ENCODE peak calls at places on chromosomes 6 and 20, in seven cellular contexts. K, Z, B, W, F, H and M are unnamed samples.

GRCh38 chr6:45880139-45880538 is 135.5 kb downstream of the CLIC5 start:
- DNase-seq in K (no peak), Z (no peak), B (no peak), W (peak), F (no peak), H (no peak), M (peak)

GRCh38 chr6:6569768-6570167 is 18.8 kb upstream of the LY86 start:
- DNase-seq in K (no peak), Z (no peak), B (no peak), W (no peak), F (no peak), H (no peak), M (no peak)

GRCh38 chr6:168099201-168100010 is 20.4 kb upstream of the FRMD1 start:
- DNase-seq in K (no peak), Z (no peak), B (no peak), W (no peak), F (peak), H (no peak), M (no peak)

GRCh38 chr20:43404880-43405279 is 52.8 kb upstream of the SRSF6 start:
- DNase-seq in K (no peak), Z (peak), B (peak), W (peak), F (no peak), H (no peak), M (peak)

GRCh38 chr20:34717230-34718095 is 13.3 kb downstream of the TP53INP2 start:
- DNase-seq in K (no peak), Z (no peak), B (no peak), W (peak), F (no peak), H (no peak), M (no peak)

GRCh38 chr6:138442663-138443062 is 38.6 kb downstream of the HEBP2 start:
- DNase-seq in K (no peak), Z (no peak), B (no peak), W (no peak), F (no peak), H (no peak), M (no peak)

GRCh38 chr20:11451793-11452291 is 465.9 kb upstream of the BTBD3 start:
- DNase-seq in K (no peak), Z (peak), B (no peak), W (no peak), F (no peak), H (no peak), M (no peak)

GRCh38 chr6:54980511-54981275 is 134.1 kb downstream of the FAM83B start:
- DNase-seq in K (no peak), Z (no peak), B (no peak), W (no peak), F (no peak), H (no peak), M (no peak)

GRCh38 chr6:166910601-166911000 is 45.7 kb downstream of the RNASET2 start:
- DNase-seq in K (no peak), Z (no peak), B (no peak), W (no peak), F (no peak), H (no peak), M (no peak)

GRCh38 chr6:121531658-121532167 is 96.3 kb downstream of the GJA1 start:
- DNase-seq in K (no peak), Z (no peak), B (no peak), W (no peak), F (no peak), H (no peak), M (no peak)

GRCh38 chr6:114334237-114334636 is 8.6 kb downstream of the HS3ST5 start:
- DNase-seq in K (no peak), Z (no peak), B (no peak), W (no peak), F (no peak), H (no peak), M (no peak)

GRCh38 chr20:9021699-9022098 is 47.2 kb upstream of the PLCB4 start:
- DNase-seq in K (peak), Z (no peak), B (no peak), W (no peak), F (no peak), H (no peak), M (no peak)

GRCh38 chr6:149924933-149925252 is 2.0 kb upstream of the RAET1G start:
- DNase-seq in K (no peak), Z (no peak), B (no peak), W (no peak), F (no peak), H (no peak), M (no peak)

GRCh38 chr20:41996951-41997350 is 378.8 kb upstream of the CHD6 start:
- DNase-seq in K (no peak), Z (no peak), B (no peak), W (no peak), F (no peak), H (no peak), M (no peak)

GRCh38 chr20:49768204-49769124 is 44.2 kb upstream of the SLC9A8 start:
- DNase-seq in K (peak), Z (no peak), B (no peak), W (peak), F (no peak), H (peak), M (peak)

GRCh38 chr20:2729251-2729713 is 36.7 kb downstream of the EBF4 start:
- DNase-seq in K (no peak), Z (no peak), B (peak), W (no peak), F (peak), H (no peak), M (no peak)

GRCh38 chr6:118146584-118146983 is 239.5 kb downstream of the SLC35F1 start:
- DNase-seq in K (no peak), Z (no peak), B (no peak), W (no peak), F (no peak), H (no peak), M (peak)

GRCh38 chr20:52031574-52032303 is 159.8 kb downstream of the ZFP64 start:
- DNase-seq in K (no peak), Z (no peak), B (no peak), W (peak), F (no peak), H (no peak), M (no peak)

GRCh38 chr6:93420163-93420806 is 926 bp upstream of the EPHA7 start:
- DNase-seq in K (no peak), Z (no peak), B (no peak), W (no peak), F (no peak), H (no peak), M (no peak)

GRCh38 chr20:48772183-48772976 is 55.4 kb downstream of the PREX1 start:
- DNase-seq in K (no peak), Z (no peak), B (no peak), W (no peak), F (no peak), H (no peak), M (no peak)

GRCh38 chr6:157216570-157216969 is 106.7 kb downstream of the TMEM242 start:
- DNase-seq in K (no peak), Z (no peak), B (no peak), W (no peak), F (no peak), H (no peak), M (no peak)

GRCh38 chr6:102764317-102764716 is 1370.8 kb downstream of the GRIK2 start:
- DNase-seq in K (no peak), Z (no peak), B (no peak), W (no peak), F (no peak), H (no peak), M (no peak)

GRCh38 chr6:161066511-161066910 is 74.9 kb downstream of the MAP3K4 start:
- DNase-seq in K (no peak), Z (no peak), B (no peak), W (no peak), F (no peak), H (no peak), M (no peak)

GRCh38 chr6:1726341-1726763 is 116.6 kb downstream of the FOXC1 start:
- DNase-seq in K (no peak), Z (no peak), B (no peak), W (no peak), F (no peak), H (no peak), M (no peak)

GRCh38 chr6:30591008-30591407 is 19.8 kb downstream of the ABCF1 start:
- DNase-seq in K (no peak), Z (no peak), B (no peak), W (no peak), F (no peak), H (no peak), M (peak)

GRCh38 chr6:111862727-111863126 is 10.5 kb downstream of the FYN start:
- DNase-seq in K (no peak), Z (no peak), B (no peak), W (no peak), F (no peak), H (no peak), M (no peak)

GRCh38 chr6:111861321-111861938 is 11.8 kb downstream of the FYN start:
- DNase-seq in K (no peak), Z (no peak), B (no peak), W (no peak), F (no peak), H (no peak), M (no peak)

GRCh38 chr6:111865049-111865585 is 8.1 kb downstream of the FYN start:
- DNase-seq in K (no peak), Z (no peak), B (no peak), W (no peak), F (no peak), H (no peak), M (no peak)

GRCh38 chr6:111864138-111865048 is 8.9 kb downstream of the FYN start:
- DNase-seq in K (no peak), Z (no peak), B (no peak), W (no peak), F (no peak), H (no peak), M (no peak)

DNA sequence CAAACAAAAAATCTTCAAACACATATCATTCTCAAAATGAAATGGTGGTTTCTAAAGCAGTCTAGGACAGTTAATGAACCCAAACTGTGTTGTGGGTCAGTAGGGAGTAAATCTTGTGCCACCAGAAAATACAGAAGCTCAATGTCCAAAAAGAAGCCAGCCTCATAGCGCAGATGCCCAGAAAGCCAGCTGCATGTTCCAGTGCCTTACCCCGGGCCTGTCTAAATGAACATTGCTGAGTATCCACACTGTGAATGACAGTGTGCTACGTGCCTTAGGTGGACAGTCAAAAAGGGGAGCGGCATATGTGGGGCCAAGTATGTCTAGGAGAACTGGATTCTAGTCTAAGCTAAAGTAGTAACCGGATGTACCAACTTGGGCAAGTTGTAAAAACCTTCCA is 10.9 kb downstream of the FYN start:
- DNase-seq in K (no peak), Z (no peak), B (no peak), W (no peak), F (no peak), H (no peak), M (no peak)
- TF ChIP-seq JUND in K (no peak), Z (no peak), B (no peak), W (no peak), F (no peak), H (no peak), M (no peak)

GRCh38 chr20:5835870-5836269 is 85.7 kb downstream of the SHLD1 start:
- DNase-seq in K (no peak), Z (no peak), B (no peak), W (no peak), F (no peak), H (no peak), M (no peak)

GRCh38 chr20:5831539-5832237 is 81.5 kb downstream of the SHLD1 start:
- DNase-seq in K (no peak), Z (no peak), B (no peak), W (peak), F (no peak), H (no peak), M (no peak)

GRCh38 chr20:5833309-5833941 is 83.2 kb downstream of the SHLD1 start:
- DNase-seq in K (no peak), Z (no peak), B (no peak), W (no peak), F (no peak), H (no peak), M (no peak)

GRCh38 chr20:5834436-5835005 is 84.3 kb downstream of the SHLD1 start:
- DNase-seq in K (no peak), Z (no peak), B (no peak), W (no peak), F (no peak), H (no peak), M (no peak)

DNA sequence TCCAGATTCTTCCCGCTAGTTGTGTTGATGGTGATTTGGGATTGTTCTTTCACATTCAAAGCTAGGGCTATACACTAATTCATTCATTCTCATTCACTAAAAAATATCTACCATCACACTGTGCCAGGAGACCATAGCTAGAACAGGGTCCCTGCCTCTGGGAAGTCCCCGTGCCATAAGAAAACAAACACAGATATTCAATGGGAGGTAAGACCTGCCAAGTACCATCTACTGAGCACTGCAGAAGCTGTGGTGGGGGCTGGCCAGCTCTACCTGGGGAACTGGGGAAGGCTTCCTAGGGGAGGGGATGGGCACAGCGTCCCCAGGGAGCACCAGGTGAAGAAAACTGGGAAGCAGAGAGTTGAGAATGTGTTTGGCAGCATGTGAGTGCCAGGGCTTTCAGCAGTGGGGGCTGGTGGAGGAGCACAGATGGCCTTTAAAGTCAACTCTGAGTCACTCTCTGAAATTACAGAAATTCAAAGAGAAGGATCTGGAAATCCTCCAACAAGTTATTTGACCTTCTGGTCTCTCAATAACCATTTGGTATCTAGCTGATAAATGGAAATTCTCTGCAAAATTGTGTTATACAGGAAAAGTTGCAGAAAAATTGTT is 85.1 kb downstream of the SHLD1 start:
- DNase-seq in K (no peak), Z (no peak), B (no peak), W (peak), F (peak), H (no peak), M (no peak)
- TF ChIP-seq JUND in K (no peak), Z (peak), B (no peak), W (no peak), F (peak), H (no peak), M (no peak)

DNA sequence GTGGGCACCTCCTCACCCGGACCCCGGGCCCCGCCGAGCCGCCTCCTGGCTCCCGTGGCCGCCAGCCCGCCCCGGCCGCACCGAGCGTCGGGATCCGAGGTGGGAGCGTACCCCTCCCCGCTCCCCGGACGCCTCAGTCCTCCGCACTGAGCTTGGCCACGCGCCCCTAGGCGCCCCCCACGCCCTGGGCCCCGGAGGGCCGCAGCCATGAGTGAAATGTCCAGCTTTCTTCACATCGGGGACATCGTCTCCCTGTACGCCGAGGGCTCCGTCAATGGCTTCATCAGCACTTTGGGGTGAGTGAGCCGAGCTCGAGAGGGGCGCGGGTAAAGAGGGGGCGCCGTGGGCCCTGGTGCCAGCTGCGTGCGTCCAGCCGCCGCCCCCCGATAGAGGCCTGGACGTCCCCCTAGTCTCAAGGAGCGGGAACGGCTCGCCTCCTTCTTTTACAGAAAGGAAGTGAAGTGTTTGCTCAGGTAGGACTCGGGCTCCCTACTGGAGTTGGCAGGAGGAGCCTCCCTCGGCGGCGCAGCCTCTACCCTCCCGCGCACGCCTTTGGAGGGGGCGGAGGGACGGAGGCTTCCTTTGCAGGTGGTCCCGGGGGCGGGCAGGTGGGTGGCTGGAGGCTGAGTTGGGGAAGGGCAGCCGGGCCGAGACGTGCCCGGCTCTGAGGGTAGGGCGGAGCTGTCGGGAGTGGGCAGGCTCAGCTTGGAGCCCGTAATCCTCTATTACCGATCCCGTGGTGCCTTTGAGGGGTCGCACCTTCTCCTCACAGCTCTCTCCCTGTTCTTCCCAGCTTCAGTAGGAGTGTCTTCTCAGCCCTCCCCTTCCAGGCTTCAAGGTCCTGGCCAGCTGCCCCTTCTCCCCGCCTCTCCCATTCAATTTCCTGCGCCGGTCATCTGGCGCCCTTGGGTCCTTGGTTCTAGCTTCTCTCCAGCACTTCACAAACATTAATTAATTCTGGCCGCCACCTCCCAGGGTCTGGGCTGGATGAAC is 570 bp downstream of the ITPR3 start:
- DNase-seq in K (no peak), Z (no peak), B (peak), W (no peak), F (no peak), H (no peak), M (peak)
- TF ChIP-seq JUND in K (no peak), Z (no peak), B (no peak), W (no peak), F (no peak), H (no peak), M (no peak)

GRCh38 chr20:32296874-32297420 is 19.5 kb downstream of the KIF3B start:
- DNase-seq in K (no peak), Z (no peak), B (no peak), W (peak), F (no peak), H (no peak), M (no peak)
- TF ChIP-seq JUND in K (no peak), Z (no peak), B (no peak), W (no peak), F (no peak), H (no peak), M (no peak)

DNA sequence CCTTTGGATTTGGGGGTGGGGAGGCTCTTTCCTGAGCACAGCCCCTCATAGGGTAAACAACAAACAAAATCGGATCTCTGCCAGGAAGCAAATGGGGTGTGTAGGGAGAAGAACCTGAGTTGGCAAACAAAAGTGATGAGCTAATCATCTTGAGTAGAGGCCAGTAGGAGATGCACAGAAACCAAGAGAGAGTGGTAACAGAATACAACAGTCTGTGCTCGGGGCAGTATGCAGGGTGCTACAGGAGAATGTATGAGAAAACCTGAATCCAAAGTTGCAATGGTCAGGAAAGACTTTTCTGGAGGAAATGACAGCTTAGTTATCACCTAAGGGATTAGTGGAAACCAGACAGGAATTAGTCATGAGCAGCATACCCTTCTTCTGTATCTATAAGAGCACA is 177.8 kb downstream of the CDKAL1 start:
- DNase-seq in K (no peak), Z (no peak), B (no peak), W (no peak), F (no peak), H (no peak), M (no peak)
- TF ChIP-seq JUND in K (no peak), Z (no peak), B (no peak), W (no peak), F (no peak), H (no peak), M (no peak)

DNA sequence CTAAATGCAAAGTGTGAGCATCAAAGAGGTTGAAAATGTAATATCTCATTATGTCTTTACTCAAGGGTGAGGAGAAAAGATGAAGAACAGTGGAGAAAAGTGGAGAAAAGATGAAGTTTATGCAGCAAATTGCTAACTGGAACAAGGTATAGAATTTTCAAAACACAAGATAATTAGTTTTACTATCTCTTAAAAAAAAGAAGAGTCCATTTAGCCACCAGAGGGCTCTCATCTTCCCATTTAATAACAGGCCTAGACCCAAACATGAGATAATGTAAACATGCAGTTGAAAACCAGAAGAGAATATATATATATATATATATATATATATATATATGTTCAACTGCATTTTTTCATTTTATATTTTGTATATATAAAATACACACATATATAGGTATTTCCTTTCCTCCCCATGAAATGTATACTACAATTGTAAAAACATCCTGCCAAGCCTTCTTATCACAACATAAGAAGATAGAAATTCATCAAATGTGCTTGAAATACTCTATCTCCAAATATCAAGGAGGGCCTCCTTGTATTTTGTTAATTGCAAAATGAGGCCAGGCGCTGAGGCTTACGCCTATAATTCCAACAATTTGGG is 78.4 kb downstream of the ADTRP start:
- DNase-seq in K (no peak), Z (peak), B (peak), W (peak), F (peak), H (no peak), M (peak)
- TF ChIP-seq JUND in K (no peak), Z (no peak), B (no peak), W (no peak), F (no peak), H (no peak), M (no peak)

GRCh38 chr6:99013145-99013544 is 65.4 kb upstream of the FBXL4 start:
- DNase-seq in K (no peak), Z (no peak), B (peak), W (no peak), F (no peak), H (no peak), M (no peak)
- TF ChIP-seq JUND in K (no peak), Z (no peak), B (peak), W (no peak), F (peak), H (no peak), M (no peak)